ENCODE peak calls at places on chromosomes 12 and 14, in four cellular contexts. Y, I, R and Q are unnamed samples.

GRCh38 chr12:51661199-51661598 is 70.2 kb downstream of the SCN8A start:
- DNase-seq in R (no peak), I (no peak), Y (no peak), Q (no peak)

GRCh38 chr14:101077511-101078074 is 174.1 kb upstream of the RTL1 start:
- DNase-seq in Y (no peak), R (peak; percentile 14), I (peak; percentile 23), Q (no peak)

GRCh38 chr12:42590324-42590934 is 883 bp upstream of the PRICKLE1 start:
- DNase-seq in Y (no peak), R (no peak), I (no peak), Q (no peak)

GRCh38 chr12:132210223-132211055 is 66.2 kb downstream of the NOC4L start:
- DNase-seq in R (no peak), I (no peak), Y (no peak), Q (no peak)

GRCh38 chr14:83085141-83085540 is 1551.5 kb upstream of the SEL1L start:
- DNase-seq in I (no peak), Y (no peak), R (no peak), Q (no peak)

GRCh38 chr12:113347107-113347506 is 11.3 kb upstream of the PLBD2 start:
- DNase-seq in Y (no peak), I (no peak), R (no peak), Q (no peak)

GRCh38 chr14:105527381-105528196 is 1.2 kb downstream of the TMEM121 start:
- DNase-seq in I (no peak), Y (no peak), R (no peak), Q (no peak)

GRCh38 chr12:13981296-13981962 is at the start of gene GRIN2B:
- DNase-seq in I (no peak), R (no peak), Y (no peak), Q (no peak)

GRCh38 chr12:48110691-48111315 is 4.9 kb upstream of the SENP1 start:
- DNase-seq in R (no peak), I (no peak), Y (no peak), Q (no peak)

GRCh38 chr12:99567072-99567471 is 80.5 kb upstream of the GARIN6 start:
- DNase-seq in Y (no peak), I (no peak), R (no peak), Q (no peak)

GRCh38 chr12:24111101-24111500 is 161.6 kb upstream of the SOX5 start:
- DNase-seq in I (no peak), R (no peak), Y (no peak), Q (no peak)

GRCh38 chr14:22561661-22562579 is 27.1 kb downstream of the DAD1 start:
- DNase-seq in Y (peak; percentile 60), R (peak; percentile 42), I (no peak), Q (peak; percentile 81)

GRCh38 chr14:50620341-50620740 is 47.8 kb downstream of the SAV1 start:
- DNase-seq in I (no peak), Y (no peak), R (no peak), Q (no peak)

GRCh38 chr14:74907744-74908143 is 15.3 kb downstream of the RPS6KL1 start:
- DNase-seq in R (no peak), I (no peak), Y (no peak), Q (no peak)

GRCh38 chr12:28708918-28709371 is 440.1 kb upstream of the FAR2 start:
- DNase-seq in I (no peak), Y (no peak), R (no peak), Q (no peak)

GRCh38 chr12:28164644-28165313 is 25.5 kb upstream of the CCDC91 start:
- DNase-seq in Y (peak; percentile 54), I (no peak), R (no peak), Q (no peak)

GRCh38 chr14:69571449-69571878 is 3.2 kb downstream of the CCDC177 start:
- DNase-seq in Y (no peak), R (no peak), I (no peak), Q (no peak)

GRCh38 chr14:61537567-61538463 is 157.5 kb upstream of the HIF1A start:
- DNase-seq in Y (peak; percentile 97), I (peak; percentile 33), R (peak; percentile 7), Q (no peak)

GRCh38 chr12:93894391-93895095 is 217.4 kb downstream of the CRADD start:
- DNase-seq in Y (no peak), R (no peak), I (no peak), Q (no peak)

GRCh38 chr12:132659146-132659545 is 28.0 kb downstream of the POLE start:
- DNase-seq in Y (no peak), R (no peak), I (no peak), Q (no peak)

GRCh38 chr14:23141706-23142467 is 22.8 kb upstream of the CEBPE start:
- DNase-seq in I (no peak), R (no peak), Y (no peak), Q (no peak)

GRCh38 chr12:114397978-114398881 is 7.7 kb downstream of the TBX5 start:
- DNase-seq in R (no peak), I (no peak), Y (no peak), Q (no peak)

GRCh38 chr12:6563448-6564050 is 4.5 kb downstream of the NOP2 start:
- DNase-seq in Y (peak; percentile 54), R (peak; percentile 46), I (no peak), Q (no peak)
- TF ChIP-seq TAF1 in Y (peak; percentile 3), R (no peak), I (no peak), Q (no peak)

GRCh38 chr12:59372971-59373370 is 222.9 kb upstream of the SLC16A7 start:
- DNase-seq in Y (no peak), R (no peak), I (no peak), Q (no peak)
- TF ChIP-seq SRF in Y (no peak), R (no peak), I (no peak), Q (no peak)

DNA sequence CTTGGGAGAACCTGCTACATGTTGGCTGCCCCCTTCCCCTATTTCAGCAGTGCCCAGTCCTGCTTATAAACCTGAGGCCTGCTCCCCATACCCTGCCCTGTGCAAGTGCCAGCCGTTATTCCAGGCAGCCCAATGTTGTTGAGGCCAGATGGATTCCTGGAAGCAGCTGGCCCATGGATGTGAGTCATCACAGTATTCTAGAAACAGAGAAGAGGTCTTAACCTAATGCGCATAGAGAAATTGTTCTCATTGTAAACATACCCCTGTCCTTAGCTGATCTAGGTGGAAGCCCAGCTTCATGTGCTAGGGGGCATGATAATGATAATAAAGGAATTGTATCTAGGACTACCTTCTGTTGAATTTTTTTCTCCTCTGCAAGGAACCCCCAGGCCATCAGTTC is 69.7 kb downstream of the TSPAN11 start:
- DNase-seq in Y (no peak), R (no peak), I (no peak), Q (no peak)
- TF ChIP-seq GABPA in Y (no peak), R (no peak), I (no peak), Q (no peak)

GRCh38 chr12:53191096-53191884 is 10.6 kb upstream of the CSAD start:
- DNase-seq in R (no peak), I (no peak), Y (no peak), Q (no peak)
- TF ChIP-seq TAF1 in R (no peak), I (no peak), Y (no peak), Q (no peak)

GRCh38 chr12:9761407-9761736 is 671 bp upstream of the CD69 start:
- DNase-seq in Y (no peak), R (no peak), I (no peak), Q (no peak)
- TF ChIP-seq SRF in Y (no peak), R (no peak), I (no peak), Q (no peak)

DNA sequence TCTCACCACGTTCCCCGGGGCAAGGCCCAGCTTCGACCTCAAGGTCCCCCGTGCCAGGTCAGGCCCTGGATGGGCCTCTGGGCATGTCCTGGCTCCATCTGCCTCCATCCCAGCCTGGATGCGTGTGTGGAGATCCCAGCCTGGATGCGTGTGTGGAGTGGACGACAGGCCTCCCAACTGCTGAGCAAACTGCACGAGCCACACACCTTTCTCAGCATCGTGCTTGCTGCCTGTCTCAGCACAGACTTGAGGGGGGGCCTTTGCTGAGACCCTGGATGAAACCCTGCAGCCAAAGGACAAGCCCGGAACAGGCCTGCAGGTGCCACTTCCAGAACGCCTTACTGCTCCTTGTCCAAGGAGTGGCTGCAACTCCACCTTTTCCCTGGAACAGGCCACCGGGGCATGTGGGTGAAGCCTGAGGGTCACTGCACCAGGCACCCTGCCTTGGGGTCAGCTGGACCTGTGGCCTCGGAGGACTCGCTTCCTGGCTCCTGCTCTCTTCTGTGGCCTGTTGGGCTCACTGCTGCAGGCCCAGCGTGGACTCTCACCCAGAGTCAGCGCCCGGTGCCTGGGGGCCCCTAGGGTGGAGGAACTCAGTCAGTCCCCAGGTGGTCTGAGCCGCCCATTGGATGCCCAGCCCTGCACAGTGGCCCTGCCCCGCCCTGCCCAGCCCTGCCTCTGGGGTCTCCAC is 176.0 kb downstream of the KIF26A start:
- DNase-seq in Y (no peak), R (no peak), I (no peak), Q (no peak)
- TF ChIP-seq GABPA in Y (no peak), R (no peak), I (no peak), Q (no peak)

GRCh38 chr12:69240625-69240984 is 1.2 kb downstream of the CPSF6 start:
- DNase-seq in I (no peak), Y (no peak), R (no peak), Q (no peak)
- TF ChIP-seq TAF1 in I (no peak), Y (no peak), R (no peak), Q (no peak)

GRCh38 chr12:92055877-92056276 is 89.8 kb downstream of the BTG1 start:
- DNase-seq in I (no peak), Y (no peak), R (peak; percentile 15), Q (no peak)
- TF ChIP-seq SRF in I (no peak), Y (no peak), R (no peak), Q (no peak)

GRCh38 chr12:75528692-75529091 is 17.3 kb upstream of the KRR1 start:
- DNase-seq in R (no peak), I (no peak), Y (no peak), Q (no peak)

GRCh38 chr12:75528272-75528671 is 16.9 kb upstream of the KRR1 start:
- DNase-seq in R (no peak), Y (no peak), I (no peak), Q (no peak)

GRCh38 chr12:75529826-75530225 is 18.4 kb upstream of the KRR1 start:
- DNase-seq in Y (no peak), R (no peak), I (no peak), Q (no peak)

GRCh38 chr12:75525263-75525662 is 13.9 kb upstream of the KRR1 start:
- DNase-seq in R (no peak), Y (no peak), I (no peak), Q (no peak)

GRCh38 chr12:75526655-75527511 is 15.5 kb upstream of the KRR1 start:
- DNase-seq in R (peak; percentile 19), Y (peak; percentile 45), I (no peak), Q (peak; percentile 54)
- TF ChIP-seq GABPA in R (no peak), Y (no peak), I (no peak), Q (no peak)

GRCh38 chr14:54026671-54027070 is 70.0 kb upstream of the BMP4 start:
- DNase-seq in R (no peak), Y (no peak), I (no peak), Q (no peak)

GRCh38 chr14:54023027-54023426 is 66.4 kb upstream of the BMP4 start:
- DNase-seq in Y (no peak), R (no peak), I (no peak), Q (peak; percentile 39)

GRCh38 chr14:54025661-54026060 is 69.0 kb upstream of the BMP4 start:
- DNase-seq in Y (peak; percentile 36), I (no peak), R (no peak), Q (no peak)
- TF ChIP-seq TAF1 in Y (no peak), I (no peak), R (no peak), Q (no peak)